ENCODE peak calls at places on chromosomes 7 and 10, in seven cellular contexts. S is heart left ventricle; X is IMR-90; A is activated CD8-positive, alpha-beta memory T cell treated with anti-CD3 and anti-CD28 coated beads, Interleukin-2, amount 50 U/mL, for 48 hours; H is T-cell; L is stimulated activated CD8-positive, alpha-beta memory T cell treated with anti-CD3 and anti-CD28 coated beads, Interleukin-7, amount 100 ng/mL, for 1 hour; T is activated T-cell treated with anti-CD3 and anti-CD28 coated beads, Interleukin-2, amount 50 U/mL, for 48 hours. V is an unnamed sample.

GRCh38 chr10:35328404-35329037 is 7.8 kb upstream of the CCNY start:
- DNase-seq in S (no peak), X (peak), A (peak), H (no peak), L (no peak), T (no peak), V (no peak)

GRCh38 chr10:31975157-31975765 is 46.6 kb upstream of the ARHGAP12 start:
- DNase-seq in S (no peak), X (no peak), A (no peak), H (no peak), L (no peak), T (no peak), V (no peak)

GRCh38 chr10:15802375-15802949 is 57.8 kb downstream of the MINDY3 start:
- DNase-seq in S (no peak), X (no peak), A (peak), H (no peak), L (no peak), T (peak), V (no peak)

GRCh38 chr10:132107211-132107946 is 41.6 kb downstream of the JAKMIP3 start:
- DNase-seq in S (no peak), X (no peak), A (peak), H (no peak), L (no peak), T (peak), V (peak)

GRCh38 chr10:15990523-15991129 is 130.3 kb upstream of the MINDY3 start:
- DNase-seq in S (no peak), X (no peak), A (no peak), H (no peak), L (no peak), T (no peak), V (no peak)

GRCh38 chr10:23516530-23516929 is 77.7 kb downstream of the OTUD1 start:
- DNase-seq in S (no peak), X (peak), A (no peak), H (no peak), L (no peak), T (no peak), V (no peak)

GRCh38 chr10:48798486-48799254 is 114.0 kb downstream of the WDFY4 start:
- DNase-seq in S (no peak), X (peak), A (no peak), H (no peak), L (no peak), T (no peak), V (peak)

GRCh38 chr7:15508258-15508657 is 53.6 kb downstream of the AGMO start:
- DNase-seq in S (no peak), X (peak), A (no peak), H (no peak), L (no peak), T (no peak), V (no peak)

GRCh38 chr10:69631566-69631965 is 1.5 kb downstream of the FAM241B start:
- DNase-seq in S (no peak), X (no peak), A (no peak), H (no peak), L (no peak), T (no peak), V (peak)

GRCh38 chr10:132508497-132509443 is 28.8 kb upstream of the INPP5A start:
- DNase-seq in S (peak), X (no peak), A (no peak), H (no peak), L (no peak), T (no peak), V (no peak)

GRCh38 chr7:151428393-151429231 is 11.3 kb downstream of the CRYGN start:
- DNase-seq in S (no peak), X (peak), A (no peak), H (no peak), L (no peak), T (no peak), V (no peak)

GRCh38 chr7:151086802-151087246 is 549 bp downstream of the AGAP3 start:
- DNase-seq in S (no peak), X (no peak), A (peak), H (no peak), L (no peak), T (peak), V (peak)

GRCh38 chr10:15433850-15434537 is 62.9 kb upstream of the FAM171A1 start:
- DNase-seq in S (no peak), X (peak), A (no peak), H (no peak), L (no peak), T (no peak), V (no peak)

GRCh38 chr7:30511494-30511893 is 6.9 kb upstream of the GGCT start:
- DNase-seq in S (no peak), X (no peak), A (no peak), H (no peak), L (no peak), T (no peak), V (no peak)

GRCh38 chr10:77413231-77413630 is 224.4 kb downstream of the KCNMA1 start:
- DNase-seq in S (no peak), X (no peak), A (no peak), H (no peak), L (no peak), T (no peak), V (no peak)

GRCh38 chr7:152189026-152189425 is 163.6 kb downstream of the GALNT11 start:
- DNase-seq in S (no peak), X (no peak), A (no peak), H (no peak), L (no peak), T (no peak), V (no peak)

GRCh38 chr7:45598697-45599520 is 24.7 kb downstream of the ADCY1 start:
- DNase-seq in S (no peak), X (no peak), A (peak), H (no peak), L (no peak), T (no peak), V (peak)

GRCh38 chr7:91759205-91759863 is 121.2 kb downstream of the MTERF1 start:
- DNase-seq in S (no peak), X (no peak), A (no peak), H (no peak), L (no peak), T (no peak), V (no peak)

GRCh38 chr7:150814328-150815001 is 13.9 kb downstream of the TMEM176A start:
- DNase-seq in S (no peak), X (no peak), A (no peak), H (no peak), L (no peak), T (no peak), V (peak)

GRCh38 chr7:144587701-144588100 is 184.2 kb upstream of the NOBOX start:
- DNase-seq in S (no peak), X (no peak), A (no peak), H (no peak), L (no peak), T (no peak), V (no peak)

GRCh38 chr10:113000876-113001598 is 51.0 kb downstream of the TCF7L2 start:
- DNase-seq in S (peak), X (no peak), A (no peak), H (no peak), L (no peak), T (no peak), V (no peak)

GRCh38 chr10:19592276-19592675 is 224.0 kb upstream of the PLXDC2 start:
- DNase-seq in S (no peak), X (peak), A (no peak), H (no peak), L (no peak), T (no peak), V (no peak)

GRCh38 chr7:105015631-105015965 is 1.6 kb downstream of the KMT2E start:
- DNase-seq in S (no peak), X (peak), A (peak), H (no peak), L (no peak), T (no peak), V (no peak)

GRCh38 chr10:28382520-28383269 is 79.8 kb upstream of the MPP7 start:
- DNase-seq in S (no peak), X (peak), A (no peak), H (no peak), L (no peak), T (no peak), V (no peak)

GRCh38 chr10:23158370-23158769 is 33.7 kb upstream of the PTF1A start:
- DNase-seq in S (no peak), X (peak), A (no peak), H (no peak), L (no peak), T (peak), V (no peak)

GRCh38 chr7:151925446-151926335 is 30.6 kb upstream of the GALNTL5 start:
- DNase-seq in S (peak), X (no peak), A (no peak), H (no peak), L (no peak), T (peak), V (peak)

GRCh38 chr10:3353235-3353634 is 180.7 kb upstream of the PITRM1 start:
- DNase-seq in S (no peak), X (no peak), A (no peak), H (no peak), L (no peak), T (no peak), V (no peak)

GRCh38 chr10:119494224-119495060 is 48.1 kb downstream of the RGS10 start:
- DNase-seq in S (no peak), X (peak), A (no peak), H (no peak), L (no peak), T (no peak), V (no peak)

GRCh38 chr10:96890580-96890979 is 58.5 kb downstream of the LCOR start:
- DNase-seq in S (no peak), X (no peak), A (no peak), H (no peak), L (no peak), T (no peak), V (no peak)

GRCh38 chr7:151435103-151435916 is 4.6 kb downstream of the CRYGN start:
- DNase-seq in S (no peak), X (no peak), A (no peak), H (no peak), L (no peak), T (no peak), V (no peak)

GRCh38 chr10:110376021-110376773 is 71.5 kb upstream of the SMNDC1 start:
- DNase-seq in S (peak), X (no peak), A (no peak), H (no peak), L (no peak), T (no peak), V (no peak)

GRCh38 chr7:1798191-1798590 is 128.1 kb downstream of the ELFN1 start:
- DNase-seq in S (no peak), X (no peak), A (no peak), H (no peak), L (no peak), T (no peak), V (no peak)

GRCh38 chr10:79443338-79444242 is 1.8 kb downstream of the ZCCHC24 start:
- DNase-seq in S (no peak), X (peak), A (peak), H (no peak), L (no peak), T (no peak), V (no peak)

GRCh38 chr10:43230101-43230908 is 36.6 kb downstream of the RASGEF1A start:
- DNase-seq in S (peak), X (no peak), A (peak), H (no peak), L (no peak), T (no peak), V (peak)